ENCODE peak calls at places on chromosome 12, in nine cellular contexts. One of them, this sample, is unnamed.

GRCh38 chr12:123119808-123120207 is 31.1 kb downstream of the PITPNM2 start:
- DNase-seq in A673: no peak
- DNase-seq in T47D: no peak
- DNase-seq in NCI-H1436 treated with DMSO at 0.1 percent for 48 hours: no peak
- DNase-seq in HT-29: no peak
- DNase-seq in central memory CD8-positive, alpha-beta T cell: no peak
- DNase-seq in skeletal muscle cell: no peak
- DNase-seq in HTR-8/SVneo: no peak
- DNase-seq in AG20443: no peak
- DNase-seq in this sample: no peak

GRCh38 chr12:96590970-96591369 is 101.6 kb downstream of the CFAP54 start:
- DNase-seq in NCI-H1436 treated with DMSO at 0.1 percent for 48 hours: no peak
- DNase-seq in central memory CD8-positive, alpha-beta T cell: no peak
- DNase-seq in T47D: no peak
- DNase-seq in AG20443: no peak
- DNase-seq in A673: no peak
- DNase-seq in HT-29: no peak
- DNase-seq in HTR-8/SVneo: no peak
- DNase-seq in skeletal muscle cell: no peak
- DNase-seq in this sample: no peak

GRCh38 chr12:30514666-30515065 is 181.0 kb downstream of the IPO8 start:
- DNase-seq in central memory CD8-positive, alpha-beta T cell: no peak
- DNase-seq in AG20443: no peak
- DNase-seq in A673: no peak
- DNase-seq in NCI-H1436 treated with DMSO at 0.1 percent for 48 hours: no peak
- DNase-seq in HTR-8/SVneo: no peak
- DNase-seq in skeletal muscle cell: no peak
- DNase-seq in T47D: no peak
- DNase-seq in HT-29: no peak
- DNase-seq in this sample: no peak

GRCh38 chr12:1502856-1503255 is 91.5 kb downstream of the FBXL14 start:
- DNase-seq in HTR-8/SVneo: no peak
- DNase-seq in T47D: peak; percentile 18
- DNase-seq in A673: no peak
- DNase-seq in AG20443: peak; percentile 39
- DNase-seq in skeletal muscle cell: no peak
- DNase-seq in HT-29: peak; percentile 30
- DNase-seq in NCI-H1436 treated with DMSO at 0.1 percent for 48 hours: no peak
- DNase-seq in central memory CD8-positive, alpha-beta T cell: no peak
- DNase-seq in this sample: no peak

GRCh38 chr12:51449569-51450246 is 25.1 kb downstream of the SLC4A8 start:
- DNase-seq in HTR-8/SVneo: no peak
- DNase-seq in HT-29: no peak
- DNase-seq in NCI-H1436 treated with DMSO at 0.1 percent for 48 hours: no peak
- DNase-seq in A673: no peak
- DNase-seq in skeletal muscle cell: no peak
- DNase-seq in AG20443: peak; percentile 18
- DNase-seq in central memory CD8-positive, alpha-beta T cell: no peak
- DNase-seq in T47D: no peak
- DNase-seq in this sample: no peak

GRCh38 chr12:15322164-15323054 is at the start of gene PTPRO:
- DNase-seq in skeletal muscle cell: no peak
- DNase-seq in HT-29: no peak
- DNase-seq in T47D: peak; percentile 4
- DNase-seq in central memory CD8-positive, alpha-beta T cell: no peak
- DNase-seq in NCI-H1436 treated with DMSO at 0.1 percent for 48 hours: no peak
- DNase-seq in HTR-8/SVneo: no peak
- DNase-seq in AG20443: peak; percentile 34
- DNase-seq in A673: peak; percentile 40
- DNase-seq in this sample: no peak

GRCh38 chr12:57001448-57001906 is 4.9 kb downstream of the ZBTB39 start:
- DNase-seq in HTR-8/SVneo: peak; percentile 66
- DNase-seq in A673: peak; percentile 72
- DNase-seq in skeletal muscle cell: no peak
- DNase-seq in central memory CD8-positive, alpha-beta T cell: peak; percentile 47
- DNase-seq in NCI-H1436 treated with DMSO at 0.1 percent for 48 hours: no peak
- DNase-seq in HT-29: peak; percentile 81
- DNase-seq in AG20443: peak; percentile 84
- DNase-seq in T47D: peak; percentile 79
- DNase-seq in this sample: peak; percentile 10

GRCh38 chr12:59486827-59487226 is 109.0 kb upstream of the SLC16A7 start:
- DNase-seq in AG20443: no peak
- DNase-seq in A673: peak; percentile 2
- DNase-seq in T47D: no peak
- DNase-seq in central memory CD8-positive, alpha-beta T cell: no peak
- DNase-seq in HTR-8/SVneo: no peak
- DNase-seq in HT-29: no peak
- DNase-seq in skeletal muscle cell: no peak
- DNase-seq in NCI-H1436 treated with DMSO at 0.1 percent for 48 hours: no peak
- DNase-seq in this sample: no peak

GRCh38 chr12:19388131-19388549 is 51.2 kb upstream of the AEBP2 start:
- DNase-seq in AG20443: peak; percentile 28
- DNase-seq in central memory CD8-positive, alpha-beta T cell: no peak
- DNase-seq in T47D: no peak
- DNase-seq in A673: no peak
- DNase-seq in HT-29: no peak
- DNase-seq in skeletal muscle cell: peak; percentile 40
- DNase-seq in NCI-H1436 treated with DMSO at 0.1 percent for 48 hours: no peak
- DNase-seq in HTR-8/SVneo: no peak
- DNase-seq in this sample: no peak

GRCh38 chr12:32448581-32448980 is 49.2 kb downstream of the FGD4 start:
- DNase-seq in A673: no peak
- DNase-seq in central memory CD8-positive, alpha-beta T cell: no peak
- DNase-seq in HTR-8/SVneo: no peak
- DNase-seq in AG20443: no peak
- DNase-seq in NCI-H1436 treated with DMSO at 0.1 percent for 48 hours: no peak
- DNase-seq in HT-29: no peak
- DNase-seq in skeletal muscle cell: no peak
- DNase-seq in T47D: no peak
- DNase-seq in this sample: no peak

GRCh38 chr12:9971158-9971557 is at the start of gene CLEC12A:
- DNase-seq in A673: no peak
- DNase-seq in HTR-8/SVneo: no peak
- DNase-seq in skeletal muscle cell: no peak
- DNase-seq in AG20443: no peak
- DNase-seq in HT-29: no peak
- DNase-seq in central memory CD8-positive, alpha-beta T cell: no peak
- DNase-seq in T47D: no peak
- DNase-seq in NCI-H1436 treated with DMSO at 0.1 percent for 48 hours: no peak
- DNase-seq in this sample: no peak

GRCh38 chr12:47825239-47825639 is 5.5 kb upstream of the HDAC7 start:
- DNase-seq in NCI-H1436 treated with DMSO at 0.1 percent for 48 hours: no peak
- DNase-seq in A673: no peak
- DNase-seq in AG20443: no peak
- DNase-seq in central memory CD8-positive, alpha-beta T cell: no peak
- DNase-seq in HTR-8/SVneo: no peak
- DNase-seq in T47D: no peak
- DNase-seq in HT-29: peak; percentile 70
- DNase-seq in skeletal muscle cell: no peak
- DNase-seq in this sample: no peak

GRCh38 chr12:13564266-13564810 is 367.8 kb downstream of the EMP1 start:
- DNase-seq in central memory CD8-positive, alpha-beta T cell: no peak
- DNase-seq in AG20443: no peak
- DNase-seq in HTR-8/SVneo: no peak
- DNase-seq in skeletal muscle cell: no peak
- DNase-seq in T47D: peak; percentile 44
- DNase-seq in A673: no peak
- DNase-seq in NCI-H1436 treated with DMSO at 0.1 percent for 48 hours: no peak
- DNase-seq in HT-29: no peak
- DNase-seq in this sample: no peak

GRCh38 chr12:23204933-23205778 is 580.2 kb downstream of the ETNK1 start:
- DNase-seq in T47D: peak; percentile 81
- DNase-seq in HT-29: peak; percentile 70
- DNase-seq in HTR-8/SVneo: peak; percentile 26
- DNase-seq in A673: peak; percentile 78
- DNase-seq in NCI-H1436 treated with DMSO at 0.1 percent for 48 hours: no peak
- DNase-seq in skeletal muscle cell: peak; percentile 23
- DNase-seq in AG20443: peak; percentile 65
- DNase-seq in central memory CD8-positive, alpha-beta T cell: no peak
- DNase-seq in this sample: no peak

GRCh38 chr12:98449601-98450000 is 65.8 kb upstream of the TMPO start:
- DNase-seq in A673: no peak
- DNase-seq in central memory CD8-positive, alpha-beta T cell: no peak
- DNase-seq in HTR-8/SVneo: no peak
- DNase-seq in HT-29: no peak
- DNase-seq in T47D: no peak
- DNase-seq in NCI-H1436 treated with DMSO at 0.1 percent for 48 hours: no peak
- DNase-seq in skeletal muscle cell: no peak
- DNase-seq in AG20443: no peak
- DNase-seq in this sample: no peak

GRCh38 chr12:106907411-106907810 is 48.3 kb upstream of the TMEM263 start:
- DNase-seq in T47D: no peak
- DNase-seq in A673: no peak
- DNase-seq in HT-29: no peak
- DNase-seq in HTR-8/SVneo: no peak
- DNase-seq in central memory CD8-positive, alpha-beta T cell: no peak
- DNase-seq in AG20443: no peak
- DNase-seq in skeletal muscle cell: no peak
- DNase-seq in NCI-H1436 treated with DMSO at 0.1 percent for 48 hours: no peak
- DNase-seq in this sample: no peak

GRCh38 chr12:111467092-111467861 is 61.6 kb downstream of the SH2B3 start:
- DNase-seq in central memory CD8-positive, alpha-beta T cell: no peak
- DNase-seq in skeletal muscle cell: no peak
- DNase-seq in NCI-H1436 treated with DMSO at 0.1 percent for 48 hours: no peak
- DNase-seq in A673: no peak
- DNase-seq in T47D: no peak
- DNase-seq in AG20443: no peak
- DNase-seq in HT-29: no peak
- DNase-seq in HTR-8/SVneo: no peak
- DNase-seq in this sample: no peak

GRCh38 chr12:110853856-110854255 is 7.1 kb downstream of the CCDC63 start:
- DNase-seq in NCI-H1436 treated with DMSO at 0.1 percent for 48 hours: no peak
- DNase-seq in central memory CD8-positive, alpha-beta T cell: no peak
- DNase-seq in HT-29: no peak
- DNase-seq in AG20443: no peak
- DNase-seq in A673: peak; percentile 78
- DNase-seq in T47D: no peak
- DNase-seq in HTR-8/SVneo: no peak
- DNase-seq in skeletal muscle cell: no peak
- DNase-seq in this sample: no peak

GRCh38 chr12:27101290-27101689 is 18.9 kb upstream of the C12orf71 start:
- DNase-seq in AG20443: no peak
- DNase-seq in T47D: no peak
- DNase-seq in A673: no peak
- DNase-seq in skeletal muscle cell: no peak
- DNase-seq in HTR-8/SVneo: peak; percentile 23
- DNase-seq in central memory CD8-positive, alpha-beta T cell: no peak
- DNase-seq in HT-29: no peak
- DNase-seq in NCI-H1436 treated with DMSO at 0.1 percent for 48 hours: no peak
- DNase-seq in this sample: no peak

GRCh38 chr12:129145381-129145780 is 292.1 kb downstream of the GLT1D1 start:
- DNase-seq in NCI-H1436 treated with DMSO at 0.1 percent for 48 hours: no peak
- DNase-seq in A673: no peak
- DNase-seq in HTR-8/SVneo: no peak
- DNase-seq in AG20443: no peak
- DNase-seq in central memory CD8-positive, alpha-beta T cell: no peak
- DNase-seq in T47D: no peak
- DNase-seq in skeletal muscle cell: no peak
- DNase-seq in HT-29: no peak
- DNase-seq in this sample: peak; percentile 4

GRCh38 chr12:58496411-58496810 is 423.9 kb downstream of the LRIG3 start:
- DNase-seq in T47D: no peak
- DNase-seq in HTR-8/SVneo: no peak
- DNase-seq in skeletal muscle cell: no peak
- DNase-seq in AG20443: no peak
- DNase-seq in HT-29: peak; percentile 70
- DNase-seq in A673: no peak
- DNase-seq in NCI-H1436 treated with DMSO at 0.1 percent for 48 hours: no peak
- DNase-seq in central memory CD8-positive, alpha-beta T cell: no peak
- DNase-seq in this sample: no peak

GRCh38 chr12:56120158-56120846 is 2.2 kb downstream of the ZC3H10 start:
- DNase-seq in HTR-8/SVneo: no peak
- DNase-seq in AG20443: no peak
- DNase-seq in skeletal muscle cell: no peak
- DNase-seq in central memory CD8-positive, alpha-beta T cell: no peak
- DNase-seq in NCI-H1436 treated with DMSO at 0.1 percent for 48 hours: no peak
- DNase-seq in HT-29: no peak
- DNase-seq in T47D: no peak
- DNase-seq in A673: no peak
- DNase-seq in this sample: no peak

GRCh38 chr12:442235-442884 is 17.4 kb upstream of the B4GALNT3 start:
- DNase-seq in skeletal muscle cell: no peak
- DNase-seq in HT-29: peak; percentile 65
- DNase-seq in NCI-H1436 treated with DMSO at 0.1 percent for 48 hours: no peak
- DNase-seq in T47D: peak; percentile 79
- DNase-seq in A673: peak; percentile 74
- DNase-seq in AG20443: peak; percentile 74
- DNase-seq in central memory CD8-positive, alpha-beta T cell: peak; percentile 26
- DNase-seq in HTR-8/SVneo: peak; percentile 78
- DNase-seq in this sample: peak; percentile 22

GRCh38 chr12:52774629-52775250 is 2.4 kb downstream of the KRT76 start:
- DNase-seq in HT-29: no peak
- DNase-seq in central memory CD8-positive, alpha-beta T cell: no peak
- DNase-seq in NCI-H1436 treated with DMSO at 0.1 percent for 48 hours: no peak
- DNase-seq in A673: no peak
- DNase-seq in skeletal muscle cell: no peak
- DNase-seq in AG20443: no peak
- DNase-seq in T47D: no peak
- DNase-seq in HTR-8/SVneo: no peak
- DNase-seq in this sample: no peak

GRCh38 chr12:92810370-92810769 is 107.6 kb downstream of the PLEKHG7 start:
- DNase-seq in AG20443: no peak
- DNase-seq in central memory CD8-positive, alpha-beta T cell: no peak
- DNase-seq in HTR-8/SVneo: no peak
- DNase-seq in T47D: no peak
- DNase-seq in NCI-H1436 treated with DMSO at 0.1 percent for 48 hours: no peak
- DNase-seq in A673: no peak
- DNase-seq in HT-29: no peak
- DNase-seq in skeletal muscle cell: no peak
- DNase-seq in this sample: no peak

GRCh38 chr12:67302162-67302561 is 33.0 kb downstream of the CAND1 start:
- DNase-seq in A673: no peak
- DNase-seq in NCI-H1436 treated with DMSO at 0.1 percent for 48 hours: no peak
- DNase-seq in central memory CD8-positive, alpha-beta T cell: no peak
- DNase-seq in HTR-8/SVneo: no peak
- DNase-seq in HT-29: no peak
- DNase-seq in T47D: no peak
- DNase-seq in AG20443: no peak
- DNase-seq in skeletal muscle cell: peak; percentile 0
- DNase-seq in this sample: no peak

GRCh38 chr12:79897617-79898016 is 37.3 kb downstream of the PPP1R12A start:
- DNase-seq in NCI-H1436 treated with DMSO at 0.1 percent for 48 hours: no peak
- DNase-seq in AG20443: peak; percentile 73
- DNase-seq in central memory CD8-positive, alpha-beta T cell: no peak
- DNase-seq in skeletal muscle cell: peak; percentile 81
- DNase-seq in T47D: no peak
- DNase-seq in HT-29: peak; percentile 38
- DNase-seq in HTR-8/SVneo: peak; percentile 56
- DNase-seq in A673: peak; percentile 33
- DNase-seq in this sample: no peak

GRCh38 chr12:108231909-108232434 is 102.9 kb downstream of the WSCD2 start:
- DNase-seq in skeletal muscle cell: no peak
- DNase-seq in HTR-8/SVneo: no peak
- DNase-seq in AG20443: no peak
- DNase-seq in central memory CD8-positive, alpha-beta T cell: no peak
- DNase-seq in NCI-H1436 treated with DMSO at 0.1 percent for 48 hours: no peak
- DNase-seq in T47D: no peak
- DNase-seq in A673: no peak
- DNase-seq in HT-29: no peak
- DNase-seq in this sample: no peak

GRCh38 chr12:117587646-117588287 is 226.3 kb upstream of the NOS1 start:
- DNase-seq in AG20443: peak; percentile 72
- DNase-seq in A673: peak; percentile 63
- DNase-seq in central memory CD8-positive, alpha-beta T cell: no peak
- DNase-seq in HTR-8/SVneo: peak; percentile 31
- DNase-seq in NCI-H1436 treated with DMSO at 0.1 percent for 48 hours: no peak
- DNase-seq in HT-29: peak; percentile 52
- DNase-seq in skeletal muscle cell: no peak
- DNase-seq in T47D: peak; percentile 74
- DNase-seq in this sample: peak; percentile 41

GRCh38 chr12:13606290-13606689 is 375.1 kb downstream of the GRIN2B start:
- DNase-seq in central memory CD8-positive, alpha-beta T cell: no peak
- DNase-seq in T47D: no peak
- DNase-seq in AG20443: no peak
- DNase-seq in HT-29: no peak
- DNase-seq in NCI-H1436 treated with DMSO at 0.1 percent for 48 hours: no peak
- DNase-seq in A673: peak; percentile 11
- DNase-seq in skeletal muscle cell: no peak
- DNase-seq in HTR-8/SVneo: no peak
- DNase-seq in this sample: no peak

GRCh38 chr12:55847033-55847432 is 4.3 kb upstream of the MMP19 start:
- DNase-seq in central memory CD8-positive, alpha-beta T cell: no peak
- DNase-seq in skeletal muscle cell: peak; percentile 88
- DNase-seq in NCI-H1436 treated with DMSO at 0.1 percent for 48 hours: no peak
- DNase-seq in T47D: no peak
- DNase-seq in HTR-8/SVneo: no peak
- DNase-seq in AG20443: peak; percentile 57
- DNase-seq in HT-29: no peak
- DNase-seq in A673: no peak
- DNase-seq in this sample: no peak